ENCODE peak calls at places on chromosomes 5 and 9, in eight cellular contexts. P is keratinocyte, F is AG04450, X is left ventricle myocardium inferior, U is neural progenitor cell, V is Caco-2, C is neuronal stem cell, T is body of pancreas. E is an unnamed sample.

GRCh38 chr5:96048763-96049162 is 87.1 kb upstream of the ELL2 start:
- DNase-seq in V (peak; percentile 58), C (no peak), X (no peak), P (no peak), T (peak; percentile 67), F (no peak), U (peak; percentile 49), E (no peak)

GRCh38 chr9:74963043-74963442 is 10.3 kb upstream of the C9orf40 start:
- DNase-seq in C (no peak), F (no peak), P (no peak), X (no peak), V (no peak), U (no peak), T (no peak), E (no peak)

GRCh38 chr5:892390-893136 is at the start of the genes BRD9 and TRIP13:
- DNase-seq in F (no peak), P (peak; percentile 21), C (peak; percentile 66), T (peak; percentile 86), U (peak; percentile 94), X (peak; percentile 80), V (peak; percentile 80), E (peak; percentile 93)

GRCh38 chr9:98955259-98955658 is 11.6 kb downstream of the COL15A1 start:
- DNase-seq in C (no peak), T (no peak), V (no peak), U (no peak), X (no peak), P (no peak), F (no peak), E (no peak)

GRCh38 chr5:150298701-150299451 is 3.8 kb downstream of the ARSI start:
- DNase-seq in F (peak; percentile 90), P (peak; percentile 71), X (no peak), C (no peak), V (no peak), U (peak; percentile 24), T (no peak), E (peak; percentile 82)

GRCh38 chr5:65809817-65810531 is 88.0 kb downstream of the NLN start:
- DNase-seq in C (no peak), P (no peak), X (peak; percentile 68), F (no peak), U (no peak), V (no peak), T (peak; percentile 27), E (no peak)

GRCh38 chr5:65194871-65195270 is 286.8 kb downstream of the ADAMTS6 start:
- DNase-seq in C (no peak), P (no peak), U (no peak), T (no peak), V (no peak), F (no peak), X (no peak), E (no peak)

GRCh38 chr9:6714176-6714575 is 43.6 kb upstream of the KDM4C start:
- DNase-seq in X (no peak), F (no peak), T (no peak), P (no peak), V (no peak), C (no peak), U (no peak), E (no peak)

GRCh38 chr9:105284463-105284862 is 40.0 kb downstream of the SLC44A1 start:
- DNase-seq in V (no peak), X (no peak), F (no peak), T (no peak), P (no peak), U (no peak), C (no peak), E (no peak)

GRCh38 chr9:38075272-38075671 is 6.2 kb upstream of the SHB start:
- DNase-seq in X (no peak), C (no peak), T (no peak), U (no peak), P (no peak), V (no peak), F (no peak), E (no peak)

GRCh38 chr5:60797482-60798153 is 46.5 kb downstream of the ELOVL7 start:
- DNase-seq in F (no peak), C (no peak), T (no peak), P (no peak), V (no peak), X (no peak), U (no peak), E (no peak)

DNA sequence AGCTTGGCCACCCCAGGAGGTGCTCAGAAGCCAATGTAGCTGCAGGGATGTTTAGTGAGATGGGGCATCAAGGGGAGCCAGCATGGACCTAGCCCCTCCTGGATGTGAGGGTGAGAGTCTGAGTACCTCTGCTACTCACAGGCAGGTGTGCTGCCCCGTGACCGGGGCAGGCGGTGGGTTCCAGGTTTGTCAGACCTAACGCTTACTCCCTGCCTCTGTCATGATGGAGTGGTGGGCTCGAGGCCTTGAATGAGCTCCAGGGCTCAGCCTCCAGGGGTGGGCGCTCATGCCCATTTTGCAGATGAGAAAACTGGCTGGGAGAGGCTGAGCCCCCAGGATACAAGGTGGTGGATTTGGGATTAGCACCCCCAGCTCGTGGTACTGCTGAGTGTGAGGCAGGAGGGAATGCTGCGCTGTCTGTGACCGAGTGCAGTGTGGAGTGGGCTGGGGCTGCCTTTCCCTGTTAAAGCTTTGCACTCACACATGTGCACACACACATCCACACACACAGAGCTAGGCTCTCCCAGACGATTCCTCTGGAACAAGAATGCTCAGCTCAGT is 1.5 kb downstream of the RXRA start:
- DNase-seq in C (no peak), F (no peak), T (no peak), U (no peak), V (no peak), P (no peak), X (peak; percentile 10), E (no peak)
- H3K4me3 ChIP-seq in C (peak overlapping the region; percentile 77), F (peak overlapping the region; percentile 68), T (peak overlapping the region; percentile 74), U (peak overlapping the region; percentile 98), V (peak overlapping the region; percentile 77), P (peak overlapping the region; percentile 73), X (peak overlapping the region; percentile 91), E (peak overlapping the region; percentile 82)

GRCh38 chr9:1200847-1201251 is 150.7 kb downstream of the DMRT2 start:
- DNase-seq in C (no peak), V (no peak), P (no peak), U (no peak), F (no peak), X (peak; percentile 46), T (peak; percentile 57), E (no peak)

GRCh38 chr9:1202512-1203285 is 152.5 kb downstream of the DMRT2 start:
- DNase-seq in C (no peak), V (no peak), X (no peak), U (no peak), P (no peak), T (no peak), F (no peak), E (no peak)

GRCh38 chr9:1201262-1201661 is 151.1 kb downstream of the DMRT2 start:
- DNase-seq in C (no peak), T (no peak), U (no peak), X (no peak), P (no peak), F (no peak), V (no peak), E (no peak)

GRCh38 chr9:1198085-1198484 is 147.9 kb downstream of the DMRT2 start:
- DNase-seq in U (no peak), C (no peak), P (no peak), X (no peak), V (no peak), F (no peak), T (no peak), E (no peak)
- H3K9me3 ChIP-seq in U (peaks cover 6% of the 10 kb centered on the region), C (no peaks in the 10 kb centered on the region), P (no peaks in the 10 kb centered on the region), X (no peaks in the 10 kb centered on the region), V (no peaks in the 10 kb centered on the region), F (no peaks in the 10 kb centered on the region), T (no peaks in the 10 kb centered on the region), E (no peaks in the 10 kb centered on the region)

GRCh38 chr9:694499-695154 is 146.9 kb upstream of the DMRT1 start:
- DNase-seq in T (no peak), U (no peak), F (peak; percentile 60), C (no peak), X (peak; percentile 47), P (peak; percentile 94), V (no peak), E (peak; percentile 49)

GRCh38 chr9:690517-691111 is 150.9 kb upstream of the DMRT1 start:
- DNase-seq in P (no peak), U (no peak), V (no peak), X (no peak), C (no peak), T (no peak), F (no peak), E (no peak)

GRCh38 chr9:693460-694390 is 147.8 kb upstream of the DMRT1 start:
- DNase-seq in U (no peak), P (no peak), F (peak; percentile 57), X (peak; percentile 28), C (no peak), T (peak; percentile 42), V (no peak), E (peak; percentile 67)

GRCh38 chr9:691825-692363 is 149.6 kb upstream of the DMRT1 start:
- DNase-seq in X (no peak), T (no peak), V (no peak), U (no peak), P (no peak), C (no peak), F (no peak), E (no peak)

DNA sequence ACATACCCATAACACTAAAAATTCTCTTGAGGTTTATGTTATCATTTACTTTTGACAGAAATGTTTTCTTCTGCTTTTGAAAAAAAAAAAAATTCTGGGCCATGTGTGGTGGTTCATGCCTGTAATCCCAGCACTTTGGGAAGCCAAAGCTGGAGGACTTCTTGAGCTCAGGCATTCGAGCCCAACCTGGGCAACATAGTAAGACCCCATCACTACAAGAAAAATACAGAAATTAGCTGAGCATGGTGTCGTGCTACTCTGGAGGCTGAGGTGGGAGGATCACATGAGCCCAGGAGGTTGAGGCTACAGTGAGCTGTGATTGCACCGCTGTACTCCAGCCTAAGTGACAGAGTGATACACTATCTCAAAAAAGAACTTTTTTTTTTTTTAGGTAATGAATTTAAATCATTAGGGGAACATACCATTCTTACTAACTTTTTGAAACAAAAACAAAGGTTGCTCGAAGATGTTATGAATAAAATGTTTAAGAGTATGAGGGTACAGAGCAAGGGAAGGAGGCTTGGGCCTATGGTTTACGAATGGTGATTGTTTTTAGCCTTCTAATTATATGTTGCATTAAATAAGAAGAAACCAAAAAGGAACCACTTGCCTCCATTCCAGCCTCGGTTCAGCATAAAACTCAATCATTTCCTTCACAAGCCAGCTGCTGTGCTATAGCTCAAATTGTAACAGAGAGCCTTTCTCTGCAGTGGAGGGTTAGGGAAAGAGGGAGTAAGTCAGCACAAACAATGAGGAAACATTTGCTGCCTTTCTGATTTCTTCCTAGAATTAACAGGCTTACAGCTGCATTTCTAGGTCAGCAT is 148.6 kb upstream of the DMRT1 start:
- DNase-seq in F (no peak), C (no peak), U (no peak), V (no peak), P (no peak), T (no peak), X (no peak), E (no peak)
- H3K4me3 ChIP-seq in F (peak overlapping the region; percentile 49), C (no peak overlapping the region), U (no peak overlapping the region), V (no peak overlapping the region), P (no peak overlapping the region), T (no peak overlapping the region), X (peak overlapping the region; percentile 64), E (peak overlapping the region; percentile 18)

DNA sequence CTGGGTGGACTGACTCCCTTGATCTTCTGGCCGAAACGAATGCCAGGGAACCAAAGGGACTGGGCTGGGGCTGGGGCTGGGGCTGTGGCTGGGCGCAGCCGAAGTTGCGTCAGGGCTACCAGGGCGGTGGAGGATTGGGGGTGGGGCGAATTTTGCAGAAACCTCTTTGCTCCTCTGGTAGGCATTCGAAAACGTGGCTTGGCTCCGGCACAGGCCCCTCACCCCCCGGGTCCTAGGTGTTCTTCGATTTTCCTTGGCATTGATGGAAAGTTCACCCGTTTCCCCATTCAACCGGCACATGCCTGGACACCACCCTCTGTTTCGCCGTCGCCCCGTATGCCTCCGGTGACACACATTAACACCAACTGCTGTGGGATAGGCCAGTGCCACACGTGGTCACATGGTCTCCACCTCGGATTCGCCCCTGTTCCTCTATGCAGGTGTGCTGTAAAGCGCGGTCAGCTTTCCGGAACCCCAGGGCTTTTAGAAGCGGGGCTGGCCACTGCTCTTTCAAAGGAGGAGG is 477.1 kb downstream of the SPATA31A7 start:
- DNase-seq in C (no peak), V (no peak), F (no peak), T (no peak), P (no peak), X (no peak), U (no peak), E (peak; percentile 35)
- H3K9me3 ChIP-seq in C (peaks cover 12% of the 10 kb centered on the region), V (no peaks in the 10 kb centered on the region), F (peaks cover 72% of the 10 kb centered on the region), T (no peaks in the 10 kb centered on the region), P (peaks cover 9% of the 10 kb centered on the region), X (no peaks in the 10 kb centered on the region), U (no peaks in the 10 kb centered on the region), E (no peaks in the 10 kb centered on the region)

E was measured in SJSA1.